ENCODE peak calls at places on chromosomes 12 and 14, in seven cellular contexts. One of them, this sample, is unnamed.

GRCh38 chr14:66708262-66708661 is 200.3 kb downstream of the GPHN start:
- DNase-seq in AG04450: no peak
- DNase-seq in NCI-H1436: no peak
- DNase-seq in fibroblast of pulmonary artery: peak; percentile 39
- DNase-seq in stimulated activated CD8-positive, alpha-beta memory T cell treated with anti-CD3 and anti-CD28 coated beads, Interleukin-2, amount 100 ng/mL, for 48 hours: no peak
- DNase-seq in G401: no peak
- DNase-seq in bronchial epithelial cell: no peak
- DNase-seq in this sample: no peak

GRCh38 chr14:99064262-99064954 is 207.6 kb downstream of the BCL11B start:
- DNase-seq in AG04450: no peak
- DNase-seq in NCI-H1436: no peak
- DNase-seq in fibroblast of pulmonary artery: no peak
- DNase-seq in stimulated activated CD8-positive, alpha-beta memory T cell treated with anti-CD3 and anti-CD28 coated beads, Interleukin-2, amount 100 ng/mL, for 48 hours: no peak
- DNase-seq in G401: no peak
- DNase-seq in bronchial epithelial cell: peak; percentile 90
- DNase-seq in this sample: peak; percentile 33

GRCh38 chr12:105157598-105157997 is 50.1 kb downstream of the WASHC4 start:
- DNase-seq in AG04450: no peak
- DNase-seq in NCI-H1436: no peak
- DNase-seq in fibroblast of pulmonary artery: no peak
- DNase-seq in stimulated activated CD8-positive, alpha-beta memory T cell treated with anti-CD3 and anti-CD28 coated beads, Interleukin-2, amount 100 ng/mL, for 48 hours: no peak
- DNase-seq in G401: no peak
- DNase-seq in bronchial epithelial cell: no peak
- DNase-seq in this sample: no peak

GRCh38 chr14:70096866-70097265 is 91.9 kb downstream of the SLC8A3 start:
- DNase-seq in AG04450: no peak
- DNase-seq in NCI-H1436: no peak
- DNase-seq in fibroblast of pulmonary artery: peak; percentile 10
- DNase-seq in stimulated activated CD8-positive, alpha-beta memory T cell treated with anti-CD3 and anti-CD28 coated beads, Interleukin-2, amount 100 ng/mL, for 48 hours: no peak
- DNase-seq in G401: no peak
- DNase-seq in bronchial epithelial cell: peak; percentile 22
- DNase-seq in this sample: peak; percentile 39

GRCh38 chr12:12560587-12561304 is 1.9 kb downstream of the DUSP16 start:
- DNase-seq in AG04450: no peak
- DNase-seq in NCI-H1436: peak; percentile 42
- DNase-seq in fibroblast of pulmonary artery: peak; percentile 72
- DNase-seq in stimulated activated CD8-positive, alpha-beta memory T cell treated with anti-CD3 and anti-CD28 coated beads, Interleukin-2, amount 100 ng/mL, for 48 hours: no peak
- DNase-seq in G401: peak; percentile 76
- DNase-seq in bronchial epithelial cell: peak; percentile 93
- DNase-seq in this sample: peak; percentile 46

GRCh38 chr12:46164186-46164585 is 104.7 kb downstream of the SLC38A1 start:
- DNase-seq in AG04450: no peak
- DNase-seq in NCI-H1436: no peak
- DNase-seq in fibroblast of pulmonary artery: no peak
- DNase-seq in stimulated activated CD8-positive, alpha-beta memory T cell treated with anti-CD3 and anti-CD28 coated beads, Interleukin-2, amount 100 ng/mL, for 48 hours: no peak
- DNase-seq in G401: no peak
- DNase-seq in bronchial epithelial cell: peak; percentile 92
- DNase-seq in this sample: no peak

GRCh38 chr12:110176745-110177144 is 52.6 kb downstream of the IFT81 start:
- DNase-seq in AG04450: no peak
- DNase-seq in NCI-H1436: peak; percentile 7
- DNase-seq in fibroblast of pulmonary artery: peak; percentile 50
- DNase-seq in stimulated activated CD8-positive, alpha-beta memory T cell treated with anti-CD3 and anti-CD28 coated beads, Interleukin-2, amount 100 ng/mL, for 48 hours: no peak
- DNase-seq in G401: no peak
- DNase-seq in bronchial epithelial cell: no peak
- DNase-seq in this sample: no peak

GRCh38 chr12:5619628-5620027 is 187.7 kb downstream of the NTF3 start:
- DNase-seq in AG04450: no peak
- DNase-seq in NCI-H1436: no peak
- DNase-seq in fibroblast of pulmonary artery: no peak
- DNase-seq in stimulated activated CD8-positive, alpha-beta memory T cell treated with anti-CD3 and anti-CD28 coated beads, Interleukin-2, amount 100 ng/mL, for 48 hours: no peak
- DNase-seq in G401: no peak
- DNase-seq in bronchial epithelial cell: no peak
- DNase-seq in this sample: no peak

GRCh38 chr14:24106672-24107271 is 7.8 kb upstream of the DCAF11 start:
- DNase-seq in AG04450: no peak
- DNase-seq in NCI-H1436: no peak
- DNase-seq in fibroblast of pulmonary artery: no peak
- DNase-seq in stimulated activated CD8-positive, alpha-beta memory T cell treated with anti-CD3 and anti-CD28 coated beads, Interleukin-2, amount 100 ng/mL, for 48 hours: no peak
- DNase-seq in G401: no peak
- DNase-seq in bronchial epithelial cell: no peak
- DNase-seq in this sample: no peak

GRCh38 chr12:58293308-58293983 is 352.1 kb downstream of the ATP23 start:
- DNase-seq in AG04450: no peak
- DNase-seq in NCI-H1436: no peak
- DNase-seq in fibroblast of pulmonary artery: no peak
- DNase-seq in stimulated activated CD8-positive, alpha-beta memory T cell treated with anti-CD3 and anti-CD28 coated beads, Interleukin-2, amount 100 ng/mL, for 48 hours: no peak
- DNase-seq in G401: no peak
- DNase-seq in bronchial epithelial cell: peak; percentile 52
- DNase-seq in this sample: no peak

GRCh38 chr12:33708935-33709334 is 269.3 kb upstream of the SYT10 start:
- DNase-seq in AG04450: no peak
- DNase-seq in NCI-H1436: no peak
- DNase-seq in fibroblast of pulmonary artery: no peak
- DNase-seq in stimulated activated CD8-positive, alpha-beta memory T cell treated with anti-CD3 and anti-CD28 coated beads, Interleukin-2, amount 100 ng/mL, for 48 hours: no peak
- DNase-seq in G401: no peak
- DNase-seq in bronchial epithelial cell: no peak
- DNase-seq in this sample: no peak

GRCh38 chr12:93766802-93767523 is 89.8 kb downstream of the CRADD start:
- DNase-seq in AG04450: no peak
- DNase-seq in NCI-H1436: no peak
- DNase-seq in fibroblast of pulmonary artery: peak; percentile 85
- DNase-seq in stimulated activated CD8-positive, alpha-beta memory T cell treated with anti-CD3 and anti-CD28 coated beads, Interleukin-2, amount 100 ng/mL, for 48 hours: no peak
- DNase-seq in G401: peak; percentile 25
- DNase-seq in bronchial epithelial cell: peak; percentile 58
- DNase-seq in this sample: peak; percentile 89

GRCh38 chr12:126157575-126157966 is 1092.3 kb downstream of the AACS start:
- DNase-seq in AG04450: no peak
- DNase-seq in NCI-H1436: no peak
- DNase-seq in fibroblast of pulmonary artery: no peak
- DNase-seq in stimulated activated CD8-positive, alpha-beta memory T cell treated with anti-CD3 and anti-CD28 coated beads, Interleukin-2, amount 100 ng/mL, for 48 hours: no peak
- DNase-seq in G401: no peak
- DNase-seq in bronchial epithelial cell: no peak
- DNase-seq in this sample: no peak

GRCh38 chr12:113822986-113823385 is 143.1 kb downstream of the RBM19 start:
- DNase-seq in AG04450: no peak
- DNase-seq in NCI-H1436: no peak
- DNase-seq in fibroblast of pulmonary artery: no peak
- DNase-seq in stimulated activated CD8-positive, alpha-beta memory T cell treated with anti-CD3 and anti-CD28 coated beads, Interleukin-2, amount 100 ng/mL, for 48 hours: no peak
- DNase-seq in G401: peak; percentile 45
- DNase-seq in bronchial epithelial cell: no peak
- DNase-seq in this sample: no peak

GRCh38 chr12:79934309-79935020 is 432 bp downstream of the PPP1R12A start:
- DNase-seq in AG04450: no peak
- DNase-seq in NCI-H1436: peak; percentile 17
- DNase-seq in fibroblast of pulmonary artery: peak; percentile 31
- DNase-seq in stimulated activated CD8-positive, alpha-beta memory T cell treated with anti-CD3 and anti-CD28 coated beads, Interleukin-2, amount 100 ng/mL, for 48 hours: peak; percentile 17
- DNase-seq in G401: peak; percentile 40
- DNase-seq in bronchial epithelial cell: peak; percentile 13
- DNase-seq in this sample: peak; percentile 24

GRCh38 chr12:12655061-12655460 is 40.9 kb downstream of the GPR19 start:
- DNase-seq in AG04450: no peak
- DNase-seq in NCI-H1436: no peak
- DNase-seq in fibroblast of pulmonary artery: no peak
- DNase-seq in stimulated activated CD8-positive, alpha-beta memory T cell treated with anti-CD3 and anti-CD28 coated beads, Interleukin-2, amount 100 ng/mL, for 48 hours: no peak
- DNase-seq in G401: no peak
- DNase-seq in bronchial epithelial cell: no peak
- DNase-seq in this sample: peak; percentile 26

GRCh38 chr12:94973202-94973601 is 30.3 kb downstream of the NDUFA12 start:
- DNase-seq in AG04450: peak; percentile 70
- DNase-seq in NCI-H1436: no peak
- DNase-seq in fibroblast of pulmonary artery: peak; percentile 36
- DNase-seq in stimulated activated CD8-positive, alpha-beta memory T cell treated with anti-CD3 and anti-CD28 coated beads, Interleukin-2, amount 100 ng/mL, for 48 hours: no peak
- DNase-seq in G401: no peak
- DNase-seq in bronchial epithelial cell: no peak
- DNase-seq in this sample: no peak

GRCh38 chr14:30077946-30078345 is 150.3 kb upstream of the PRKD1 start:
- DNase-seq in AG04450: no peak
- DNase-seq in NCI-H1436: no peak
- DNase-seq in fibroblast of pulmonary artery: no peak
- DNase-seq in stimulated activated CD8-positive, alpha-beta memory T cell treated with anti-CD3 and anti-CD28 coated beads, Interleukin-2, amount 100 ng/mL, for 48 hours: no peak
- DNase-seq in G401: no peak
- DNase-seq in bronchial epithelial cell: no peak
- DNase-seq in this sample: no peak

GRCh38 chr12:127389923-127390322 is 877.0 kb upstream of the TMEM132C start:
- DNase-seq in AG04450: peak; percentile 26
- DNase-seq in NCI-H1436: no peak
- DNase-seq in fibroblast of pulmonary artery: peak; percentile 53
- DNase-seq in stimulated activated CD8-positive, alpha-beta memory T cell treated with anti-CD3 and anti-CD28 coated beads, Interleukin-2, amount 100 ng/mL, for 48 hours: no peak
- DNase-seq in G401: no peak
- DNase-seq in bronchial epithelial cell: peak; percentile 18
- DNase-seq in this sample: no peak

GRCh38 chr12:12008232-12008850 is 62.4 kb upstream of the BCL2L14 start:
- DNase-seq in AG04450: no peak
- DNase-seq in NCI-H1436: no peak
- DNase-seq in fibroblast of pulmonary artery: no peak
- DNase-seq in stimulated activated CD8-positive, alpha-beta memory T cell treated with anti-CD3 and anti-CD28 coated beads, Interleukin-2, amount 100 ng/mL, for 48 hours: no peak
- DNase-seq in G401: no peak
- DNase-seq in bronchial epithelial cell: no peak
- DNase-seq in this sample: peak; percentile 77

GRCh38 chr12:68951652-68952051 is 18.7 kb upstream of the CPM start:
- DNase-seq in AG04450: no peak
- DNase-seq in NCI-H1436: no peak
- DNase-seq in fibroblast of pulmonary artery: peak; percentile 40
- DNase-seq in stimulated activated CD8-positive, alpha-beta memory T cell treated with anti-CD3 and anti-CD28 coated beads, Interleukin-2, amount 100 ng/mL, for 48 hours: no peak
- DNase-seq in G401: no peak
- DNase-seq in bronchial epithelial cell: no peak
- DNase-seq in this sample: no peak

GRCh38 chr12:110923192-110923591 is 2.8 kb upstream of the MYL2 start:
- DNase-seq in AG04450: no peak
- DNase-seq in NCI-H1436: no peak
- DNase-seq in fibroblast of pulmonary artery: no peak
- DNase-seq in stimulated activated CD8-positive, alpha-beta memory T cell treated with anti-CD3 and anti-CD28 coated beads, Interleukin-2, amount 100 ng/mL, for 48 hours: no peak
- DNase-seq in G401: no peak
- DNase-seq in bronchial epithelial cell: no peak
- DNase-seq in this sample: no peak

GRCh38 chr12:105561981-105562726 is 231.7 kb downstream of the C12orf75 start:
- DNase-seq in AG04450: peak; percentile 62
- DNase-seq in NCI-H1436: peak; percentile 84
- DNase-seq in fibroblast of pulmonary artery: peak; percentile 90
- DNase-seq in stimulated activated CD8-positive, alpha-beta memory T cell treated with anti-CD3 and anti-CD28 coated beads, Interleukin-2, amount 100 ng/mL, for 48 hours: no peak
- DNase-seq in G401: peak; percentile 35
- DNase-seq in bronchial epithelial cell: peak; percentile 86
- DNase-seq in this sample: peak; percentile 8

GRCh38 chr12:131092911-131093901 is 139.5 kb downstream of the ADGRD1 start:
- DNase-seq in AG04450: no peak
- DNase-seq in NCI-H1436: no peak
- DNase-seq in fibroblast of pulmonary artery: no peak
- DNase-seq in stimulated activated CD8-positive, alpha-beta memory T cell treated with anti-CD3 and anti-CD28 coated beads, Interleukin-2, amount 100 ng/mL, for 48 hours: peak; percentile 17
- DNase-seq in G401: no peak
- DNase-seq in bronchial epithelial cell: peak; percentile 5
- DNase-seq in this sample: no peak

GRCh38 chr12:57765003-57765697 is 1.7 kb downstream of the CYP27B1 start:
- DNase-seq in AG04450: no peak
- DNase-seq in NCI-H1436: peak; percentile 10
- DNase-seq in fibroblast of pulmonary artery: peak; percentile 30
- DNase-seq in stimulated activated CD8-positive, alpha-beta memory T cell treated with anti-CD3 and anti-CD28 coated beads, Interleukin-2, amount 100 ng/mL, for 48 hours: peak; percentile 51
- DNase-seq in G401: no peak
- DNase-seq in bronchial epithelial cell: peak; percentile 83
- DNase-seq in this sample: no peak

GRCh38 chr12:67517181-67517887 is 131.2 kb upstream of the DYRK2 start:
- DNase-seq in AG04450: no peak
- DNase-seq in NCI-H1436: no peak
- DNase-seq in fibroblast of pulmonary artery: peak; percentile 23
- DNase-seq in stimulated activated CD8-positive, alpha-beta memory T cell treated with anti-CD3 and anti-CD28 coated beads, Interleukin-2, amount 100 ng/mL, for 48 hours: no peak
- DNase-seq in G401: peak; percentile 78
- DNase-seq in bronchial epithelial cell: peak; percentile 99
- DNase-seq in this sample: no peak

GRCh38 chr12:92194566-92194965 is 48.9 kb upstream of the BTG1 start:
- DNase-seq in AG04450: no peak
- DNase-seq in NCI-H1436: no peak
- DNase-seq in fibroblast of pulmonary artery: no peak
- DNase-seq in stimulated activated CD8-positive, alpha-beta memory T cell treated with anti-CD3 and anti-CD28 coated beads, Interleukin-2, amount 100 ng/mL, for 48 hours: no peak
- DNase-seq in G401: peak; percentile 74
- DNase-seq in bronchial epithelial cell: no peak
- DNase-seq in this sample: no peak

GRCh38 chr14:68191567-68192321 is 372.2 kb downstream of the RAD51B start:
- DNase-seq in AG04450: no peak
- DNase-seq in NCI-H1436: no peak
- DNase-seq in fibroblast of pulmonary artery: peak; percentile 71
- DNase-seq in stimulated activated CD8-positive, alpha-beta memory T cell treated with anti-CD3 and anti-CD28 coated beads, Interleukin-2, amount 100 ng/mL, for 48 hours: no peak
- DNase-seq in G401: no peak
- DNase-seq in bronchial epithelial cell: peak; percentile 95
- DNase-seq in this sample: peak; percentile 44

GRCh38 chr12:89464974-89465592 is 59.5 kb downstream of the GALNT4 start:
- DNase-seq in AG04450: no peak
- DNase-seq in NCI-H1436: no peak
- DNase-seq in fibroblast of pulmonary artery: peak; percentile 16
- DNase-seq in stimulated activated CD8-positive, alpha-beta memory T cell treated with anti-CD3 and anti-CD28 coated beads, Interleukin-2, amount 100 ng/mL, for 48 hours: no peak
- DNase-seq in G401: no peak
- DNase-seq in bronchial epithelial cell: peak; percentile 18
- DNase-seq in this sample: peak; percentile 27

GRCh38 chr14:32657081-32657480 is 281.6 kb upstream of the NPAS3 start:
- DNase-seq in AG04450: peak; percentile 55
- DNase-seq in NCI-H1436: no peak
- DNase-seq in fibroblast of pulmonary artery: peak; percentile 80
- DNase-seq in stimulated activated CD8-positive, alpha-beta memory T cell treated with anti-CD3 and anti-CD28 coated beads, Interleukin-2, amount 100 ng/mL, for 48 hours: no peak
- DNase-seq in G401: peak; percentile 26
- DNase-seq in bronchial epithelial cell: peak; percentile 79
- DNase-seq in this sample: no peak

GRCh38 chr12:88952543-88952942 is 372.3 kb upstream of the KITLG start:
- DNase-seq in AG04450: no peak
- DNase-seq in NCI-H1436: no peak
- DNase-seq in fibroblast of pulmonary artery: peak; percentile 55
- DNase-seq in stimulated activated CD8-positive, alpha-beta memory T cell treated with anti-CD3 and anti-CD28 coated beads, Interleukin-2, amount 100 ng/mL, for 48 hours: no peak
- DNase-seq in G401: no peak
- DNase-seq in bronchial epithelial cell: peak; percentile 64
- DNase-seq in this sample: no peak

GRCh38 chr14:99951085-99951484 is 114.1 kb upstream of the EVL start:
- DNase-seq in AG04450: no peak
- DNase-seq in NCI-H1436: no peak
- DNase-seq in fibroblast of pulmonary artery: no peak
- DNase-seq in stimulated activated CD8-positive, alpha-beta memory T cell treated with anti-CD3 and anti-CD28 coated beads, Interleukin-2, amount 100 ng/mL, for 48 hours: no peak
- DNase-seq in G401: no peak
- DNase-seq in bronchial epithelial cell: no peak
- DNase-seq in this sample: no peak

GRCh38 chr12:19643635-19644034 is 204.3 kb downstream of the AEBP2 start:
- DNase-seq in AG04450: no peak
- DNase-seq in NCI-H1436: no peak
- DNase-seq in fibroblast of pulmonary artery: peak; percentile 76
- DNase-seq in stimulated activated CD8-positive, alpha-beta memory T cell treated with anti-CD3 and anti-CD28 coated beads, Interleukin-2, amount 100 ng/mL, for 48 hours: no peak
- DNase-seq in G401: peak; percentile 31
- DNase-seq in bronchial epithelial cell: peak; percentile 57
- DNase-seq in this sample: peak; percentile 63

GRCh38 chr12:18496156-18496555 is 234.8 kb downstream of the PIK3C2G start:
- DNase-seq in AG04450: no peak
- DNase-seq in NCI-H1436: no peak
- DNase-seq in fibroblast of pulmonary artery: peak; percentile 4
- DNase-seq in stimulated activated CD8-positive, alpha-beta memory T cell treated with anti-CD3 and anti-CD28 coated beads, Interleukin-2, amount 100 ng/mL, for 48 hours: no peak
- DNase-seq in G401: no peak
- DNase-seq in bronchial epithelial cell: no peak
- DNase-seq in this sample: no peak

GRCh38 chr14:91400696-91401095 is 16.9 kb downstream of the CCDC88C start:
- DNase-seq in AG04450: no peak
- DNase-seq in NCI-H1436: no peak
- DNase-seq in fibroblast of pulmonary artery: peak; percentile 35
- DNase-seq in stimulated activated CD8-positive, alpha-beta memory T cell treated with anti-CD3 and anti-CD28 coated beads, Interleukin-2, amount 100 ng/mL, for 48 hours: no peak
- DNase-seq in G401: no peak
- DNase-seq in bronchial epithelial cell: no peak
- DNase-seq in this sample: no peak

This sample was measured in SK-MEL-5.